ENCODE peak calls at places on chromosomes 2 and 18, in five cellular contexts. Q, Z, L, U and P are unnamed samples.

GRCh38 chr2:209495855-209496585 is 72.2 kb downstream of the MAP2 start:
- DNase-seq in Q (peak), Z (no peak), L (peak), U (no peak), P (peak)

GRCh38 chr18:48715651-48716354 is 177.0 kb downstream of the CTIF start:
- DNase-seq in Q (peak), Z (no peak), L (no peak), U (no peak), P (no peak)

GRCh38 chr18:77749189-77749588 is 499.5 kb downstream of the GALR1 start:
- DNase-seq in Q (peak), Z (peak), L (no peak), U (no peak), P (no peak)

GRCh38 chr2:239853706-239854327 is 171.3 kb downstream of the NDUFA10 start:
- DNase-seq in Q (no peak), Z (no peak), L (no peak), U (no peak), P (no peak)

GRCh38 chr18:63887424-63887823 is at the start of gene SERPINB2:
- DNase-seq in Q (no peak), Z (peak), L (no peak), U (no peak), P (no peak)

GRCh38 chr2:1997409-1997808 is 253.1 kb upstream of the PXDN start:
- DNase-seq in Q (peak), Z (no peak), L (no peak), U (no peak), P (no peak)

GRCh38 chr2:240935101-240935876 is 29.2 kb downstream of the CROCC2 start:
- DNase-seq in Q (no peak), Z (peak), L (no peak), U (peak), P (no peak)

GRCh38 chr2:173090973-173091660 is 15.5 kb downstream of the MAP3K20 start:
- DNase-seq in Q (no peak), Z (no peak), L (no peak), U (no peak), P (no peak)

GRCh38 chr2:197269173-197269572 is 41.4 kb downstream of the ANKRD44 start:
- DNase-seq in Q (peak), Z (peak), L (no peak), U (no peak), P (no peak)

GRCh38 chr2:207334631-207335371 is 169.1 kb upstream of the KLF7 start:
- DNase-seq in Q (peak), Z (peak), L (peak), U (peak), P (peak)

GRCh38 chr2:27377618-27378095 is 2.9 kb downstream of the ZNF513 start:
- DNase-seq in Q (no peak), Z (no peak), L (no peak), U (no peak), P (no peak)

GRCh38 chr2:230068658-230069080 is at the start of gene SLC16A14:
- DNase-seq in Q (peak), Z (peak), L (peak), U (no peak), P (no peak)

GRCh38 chr2:100755441-100755840 is 64.5 kb upstream of the NPAS2 start:
- DNase-seq in Q (no peak), Z (no peak), L (no peak), U (no peak), P (no peak)

GRCh38 chr2:3780477-3781402 is 77.4 kb downstream of the DCDC2C start:
- DNase-seq in Q (peak), Z (peak), L (peak), U (peak), P (peak)

GRCh38 chr2:194867328-194867727 is 789.7 kb upstream of the SLC39A10 start:
- DNase-seq in Q (peak), Z (no peak), L (peak), U (no peak), P (no peak)

GRCh38 chr2:226605642-226606041 is 194.0 kb downstream of the IRS1 start:
- DNase-seq in Q (no peak), Z (no peak), L (no peak), U (no peak), P (no peak)

GRCh38 chr2:3536682-3537632 is 17.6 kb upstream of the ADI1 start:
- DNase-seq in Q (peak), Z (no peak), L (peak), U (no peak), P (no peak)

GRCh38 chr2:151344906-151345305 is 12.5 kb upstream of the TNFAIP6 start:
- DNase-seq in Q (no peak), Z (no peak), L (no peak), U (no peak), P (no peak)

GRCh38 chr18:79938196-79938595 is 13.3 kb downstream of the SLC66A2 start:
- DNase-seq in Q (no peak), Z (no peak), L (no peak), U (peak), P (no peak)

GRCh38 chr2:10178751-10179150 is 56.2 kb downstream of the RRM2 start:
- DNase-seq in Q (no peak), Z (no peak), L (no peak), U (no peak), P (no peak)

GRCh38 chr2:15751477-15751876 is 159.8 kb downstream of the DDX1 start:
- DNase-seq in Q (no peak), Z (no peak), L (no peak), U (no peak), P (no peak)

GRCh38 chr2:156486175-156486574 is 50.0 kb downstream of the GPD2 start:
- DNase-seq in Q (peak), Z (no peak), L (no peak), U (no peak), P (no peak)

GRCh38 chr2:3488768-3489448 is 30.4 kb downstream of the ADI1 start:
- DNase-seq in Q (no peak), Z (no peak), L (no peak), U (peak), P (no peak)

GRCh38 chr18:48797841-48798255 is 152.9 kb downstream of the SMAD7 start:
- DNase-seq in Q (no peak), Z (peak), L (no peak), U (peak), P (no peak)

GRCh38 chr2:240784629-240785423 is 35.2 kb downstream of the KIF1A start:
- DNase-seq in Q (no peak), Z (no peak), L (no peak), U (no peak), P (no peak)

GRCh38 chr18:46160050-46160798 is 56.0 kb downstream of the HAUS1 start:
- DNase-seq in Q (no peak), Z (no peak), L (no peak), U (no peak), P (no peak)

GRCh38 chr2:71154798-71155197 is 24.4 kb downstream of the MPHOSPH10 start:
- DNase-seq in Q (peak), Z (peak), L (no peak), U (no peak), P (no peak)

GRCh38 chr2:231632559-231633142 is 40.0 kb downstream of the TEX44 start:
- DNase-seq in Q (peak), Z (no peak), L (no peak), U (no peak), P (no peak)

GRCh38 chr2:39837856-39838453 is 58.9 kb upstream of the THUMPD2 start:
- DNase-seq in Q (peak), Z (peak), L (peak), U (no peak), P (no peak)

GRCh38 chr2:33681333-33681732 is 82.2 kb upstream of the FAM98A start:
- DNase-seq in Q (peak), Z (no peak), L (peak), U (no peak), P (no peak)

GRCh38 chr18:532632-533031 is 32.1 kb upstream of the COLEC12 start:
- DNase-seq in Q (no peak), Z (no peak), L (no peak), U (no peak), P (no peak)

GRCh38 chr2:99863914-99864273 is 278.5 kb downstream of the AFF3 start:
- DNase-seq in Q (peak), Z (no peak), L (no peak), U (no peak), P (no peak)

GRCh38 chr2:199148076-199148845 is 309.5 kb downstream of the SATB2 start:
- DNase-seq in Q (no peak), Z (no peak), L (no peak), U (no peak), P (no peak)

GRCh38 chr2:239814136-239814916 is 210.8 kb downstream of the NDUFA10 start:
- DNase-seq in Q (no peak), Z (no peak), L (no peak), U (peak), P (no peak)

GRCh38 chr2:95158891-95159619 is 593 bp downstream of the ZNF514 start:
- DNase-seq in Q (peak), Z (peak), L (no peak), U (peak), P (no peak)

GRCh38 chr2:69466728-69467127 is 29.5 kb upstream of the NFU1 start:
- DNase-seq in Q (peak), Z (no peak), L (no peak), U (no peak), P (no peak)

GRCh38 chr2:80073134-80073561 is 231.4 kb downstream of the LRRTM1 start:
- DNase-seq in Q (peak), Z (peak), L (peak), U (no peak), P (no peak)

GRCh38 chr2:8796878-8797550 is 40.4 kb downstream of the KIDINS220 start:
- DNase-seq in Q (no peak), Z (peak), L (no peak), U (no peak), P (no peak)